ENCODE peak calls at places on chromosomes 12 and 14, in eight cellular contexts. S, V, A, T, K, N, E and B are unnamed samples.

GRCh38 chr12:6312529-6313325 is 2.2 kb downstream of the PLEKHG6 start:
- DNase-seq in A (no peak), E (no peak), K (peak; percentile 62), V (no peak), N (no peak), T (peak; percentile 51), S (no peak), B (no peak)

GRCh38 chr14:60212503-60213371 is 36.3 kb upstream of the PPM1A start:
- DNase-seq in E (no peak), S (no peak), A (no peak), K (no peak), N (no peak), V (no peak), T (no peak), B (no peak)

GRCh38 chr14:29627141-29627540 is 300.5 kb downstream of the PRKD1 start:
- DNase-seq in A (no peak), K (no peak), N (peak; percentile 40), E (no peak), T (no peak), S (peak; percentile 51), V (no peak), B (no peak)

GRCh38 chr12:116125084-116125483 is 152.4 kb downstream of the MED13L start:
- DNase-seq in A (no peak), K (no peak), T (no peak), V (no peak), S (no peak), N (no peak), E (no peak), B (no peak)

GRCh38 chr12:88684610-88685009 is 104.3 kb upstream of the KITLG start:
- DNase-seq in N (no peak), T (no peak), S (no peak), K (no peak), A (no peak), V (no peak), E (no peak), B (no peak)

GRCh38 chr12:52312086-52312485 is 9.1 kb downstream of the KRT83 start:
- DNase-seq in S (no peak), T (no peak), E (no peak), V (no peak), A (no peak), K (no peak), N (no peak), B (no peak)

GRCh38 chr12:99767809-99768208 is 120.3 kb downstream of the GARIN6 start:
- DNase-seq in K (no peak), S (peak; percentile 27), N (peak; percentile 35), T (no peak), A (no peak), V (peak; percentile 4), E (no peak), B (no peak)

GRCh38 chr12:48779869-48780268 is 9.0 kb downstream of the ADCY6 start:
- DNase-seq in A (no peak), E (peak; percentile 65), T (no peak), N (peak; percentile 82), K (no peak), V (no peak), S (no peak), B (peak; percentile 58)